ENCODE peak calls at places on chromosomes 13 and 19, in ten cellular contexts. K is body of pancreas; D is SK-N-SH; M is pancreas; P is H9; U is tibial nerve; I is CD8-positive, alpha-beta T cell; W is PC-9; J is lung; G is left ventricle myocardium inferior. V is an unnamed sample.

GRCh38 chr13:30147380-30147779 is 160.0 kb downstream of the KATNAL1 start:
- DNase-seq in K (no peak), U (no peak), D (no peak), G (no peak), P (no peak), M (no peak), J (no peak), I (no peak), W (no peak), V (no peak)

GRCh38 chr13:104737713-104738112 is 1671.5 kb upstream of the SLC10A2 start:
- DNase-seq in W (no peak), D (no peak), U (no peak), G (no peak), I (no peak), M (no peak), K (no peak), P (no peak), J (no peak), V (no peak)

GRCh38 chr19:4830768-4831265 is 695 bp downstream of the TICAM1 start:
- DNase-seq in W (no peak), I (no peak), U (no peak), K (no peak), J (no peak), G (no peak), D (no peak), P (no peak), M (peak; percentile 56), V (no peak)

GRCh38 chr13:89796196-89796595 is 1551.3 kb upstream of the MIR17HG start:
- DNase-seq in K (no peak), D (no peak), W (no peak), P (no peak), J (no peak), I (no peak), G (no peak), M (no peak), U (no peak), V (no peak)

GRCh38 chr13:95787356-95788099 is 110.6 kb downstream of the DNAJC3 start:
- DNase-seq in G (no peak), J (no peak), U (no peak), I (no peak), W (no peak), K (no peak), P (no peak), D (no peak), M (no peak), V (no peak)

GRCh38 chr19:55206664-55207500 is 2.4 kb downstream of the PTPRH start:
- DNase-seq in K (peak; percentile 87), J (peak; percentile 72), D (peak; percentile 96), M (peak; percentile 91), I (peak; percentile 15), U (peak; percentile 30), G (peak; percentile 75), P (peak; percentile 87), W (peak; percentile 95), V (no peak)

GRCh38 chr13:102721800-102722231 is 27.0 kb upstream of the METTL21C start:
- DNase-seq in P (no peak), K (no peak), G (no peak), W (no peak), U (no peak), J (no peak), I (no peak), M (no peak), D (no peak), V (no peak)

GRCh38 chr19:48513289-48514122 is 1.9 kb upstream of the LMTK3 start:
- DNase-seq in P (peak; percentile 94), M (peak; percentile 71), G (no peak), W (peak; percentile 62), K (peak; percentile 73), D (peak; percentile 86), J (peak; percentile 69), U (no peak), I (peak; percentile 72), V (peak; percentile 58)

GRCh38 chr19:30373593-30373992 is 1.4 kb downstream of the ZNF536 start:
- DNase-seq in I (no peak), M (no peak), U (no peak), W (no peak), G (no peak), K (no peak), J (no peak), P (peak; percentile 81), D (no peak), V (no peak)

GRCh38 chr13:99085139-99085845 is 107.4 kb upstream of the DOCK9 start:
- DNase-seq in I (peak; percentile 38), D (no peak), J (no peak), K (no peak), P (peak; percentile 41), G (no peak), W (no peak), U (no peak), M (no peak), V (no peak)

GRCh38 chr13:21673592-21674270 is 2.9 kb downstream of the FGF9 start:
- DNase-seq in M (peak; percentile 84), J (no peak), K (peak; percentile 57), U (no peak), I (peak; percentile 44), D (peak; percentile 83), G (peak; percentile 46), P (peak; percentile 71), W (no peak), V (no peak)

GRCh38 chr13:51768976-51769375 is 35.0 kb downstream of the DHRS12 start:
- DNase-seq in U (no peak), I (no peak), W (no peak), P (no peak), J (no peak), M (no peak), D (no peak), K (no peak), G (no peak), V (no peak)

GRCh38 chr13:39783051-39783450 is 127.6 kb downstream of the COG6 start:
- DNase-seq in I (no peak), W (no peak), D (no peak), U (no peak), G (no peak), K (no peak), M (no peak), J (no peak), P (no peak), V (no peak)
- TF ChIP-seq CTCF in I (no peak), W (peak; percentile 62), D (peak; percentile 55), U (no peak), G (peak; percentile 21), K (no peak), M (no peak), J (no peak), P (no peak), V (no peak)

GRCh38 chr19:709196-709964 is 645 bp downstream of the PALM start:
- DNase-seq in P (no peak), M (no peak), I (no peak), U (no peak), W (no peak), D (peak; percentile 71), J (no peak), K (no peak), G (no peak), V (no peak)

GRCh38 chr19:708154-709141 is at the start of gene PALM:
- DNase-seq in U (no peak), D (peak; percentile 90), J (no peak), K (no peak), P (peak; percentile 66), M (no peak), I (no peak), W (no peak), G (peak; percentile 48), V (no peak)

GRCh38 chr19:710767-711166 is 2.0 kb downstream of the PALM start:
- DNase-seq in G (peak; percentile 41), J (no peak), D (no peak), M (no peak), P (no peak), W (no peak), K (no peak), I (no peak), U (no peak), V (no peak)

GRCh38 chr19:711224-711623 is 2.5 kb downstream of the PALM start:
- DNase-seq in P (no peak), J (no peak), M (no peak), W (no peak), U (no peak), K (no peak), D (no peak), G (no peak), I (no peak), V (no peak)

DNA sequence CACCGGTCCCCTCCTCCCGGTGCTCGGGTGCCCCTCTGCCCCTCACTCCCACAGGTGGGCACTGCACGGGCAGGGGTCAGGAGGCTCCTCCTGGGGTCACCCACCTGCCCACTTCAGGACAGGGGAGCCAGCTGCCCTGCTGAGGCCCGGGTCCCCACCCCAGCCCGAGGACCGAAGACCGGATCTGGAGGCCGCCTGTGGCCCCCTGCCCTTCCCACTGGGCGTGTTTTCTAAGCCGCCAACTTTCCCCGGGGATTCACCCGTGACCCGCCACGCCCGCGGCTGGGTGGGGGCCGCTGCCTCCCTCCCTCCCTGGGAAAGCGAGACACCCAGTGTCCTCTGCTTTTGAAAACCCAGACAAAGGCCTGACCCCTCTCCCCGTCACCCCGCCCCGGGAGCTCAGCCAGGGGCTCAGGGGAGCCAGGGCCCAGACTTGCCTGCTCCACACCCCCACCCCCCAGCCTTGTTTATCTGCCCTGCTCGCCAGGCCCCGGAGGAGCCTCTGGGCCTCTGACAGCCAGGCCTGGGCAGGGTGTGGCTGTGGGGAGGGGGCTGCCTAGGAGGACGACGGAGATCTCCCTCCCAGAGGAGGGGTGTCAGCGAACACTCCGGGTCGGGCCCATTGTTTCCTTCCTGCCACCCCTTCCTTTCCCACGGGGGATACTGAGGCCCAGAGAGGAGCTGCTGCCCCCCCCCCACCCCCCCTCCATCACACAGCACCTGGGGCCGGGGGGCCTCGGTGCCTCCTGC is 1.4 kb downstream of the PALM start:
- DNase-seq in W (no peak), J (no peak), M (no peak), D (peak; percentile 55), K (no peak), I (no peak), U (peak; percentile 27), G (peak; percentile 78), P (no peak), V (no peak)
- H3K27ac ChIP-seq in W (no peak overlapping the region), J (peak overlapping the region; percentile 79), M (no peak overlapping the region), D (no peak overlapping the region), K (no peak overlapping the region), I (no peak overlapping the region), U (peak overlapping the region; percentile 95), G (peak overlapping the region; percentile 94), P (no peak overlapping the region), V (no peak overlapping the region)

GRCh38 chr19:11798391-11799296 is at the start of gene ZNF491:
- DNase-seq in U (peak; percentile 75), M (peak; percentile 92), J (peak; percentile 95), D (peak; percentile 98), G (peak; percentile 93), P (peak; percentile 95), K (peak; percentile 93), W (peak; percentile 69), I (peak; percentile 82), V (peak; percentile 64)
- TF ChIP-seq CTCF in U (peak; percentile 18), M (no peak), J (no peak), D (peak; percentile 41), G (peak; percentile 51), P (peak; percentile 61), K (no peak), W (no peak), I (peak; percentile 23), V (no peak)

DNA sequence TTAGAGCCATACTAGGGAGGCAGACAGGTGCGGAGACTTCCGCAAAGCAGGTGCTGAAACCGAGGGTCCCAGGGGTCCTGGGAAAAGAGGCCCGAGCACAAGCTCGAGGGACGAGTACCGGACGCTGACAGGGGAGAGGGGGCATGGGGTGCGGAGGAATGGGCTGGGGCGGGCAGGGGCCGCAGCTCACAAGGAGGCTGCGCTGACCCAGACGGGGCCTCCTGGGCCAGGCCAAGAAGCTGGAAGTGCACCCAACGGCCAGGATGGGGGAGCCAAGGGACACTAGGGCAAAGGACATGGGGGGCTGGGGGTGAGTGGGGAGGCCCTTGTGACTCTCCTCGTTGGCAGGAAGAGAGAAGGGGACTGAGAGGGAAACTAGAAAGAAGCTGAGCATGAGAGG is 1.8 kb downstream of the POLR2E start:
- DNase-seq in G (no peak), M (no peak), U (no peak), J (no peak), I (no peak), P (no peak), K (no peak), W (no peak), D (no peak), V (no peak)
- H3K27ac ChIP-seq in G (no peak overlapping the region), M (no peak overlapping the region), U (no peak overlapping the region), J (no peak overlapping the region), I (no peak overlapping the region), P (no peak overlapping the region), K (no peak overlapping the region), W (no peak overlapping the region), D (no peak overlapping the region), V (no peak overlapping the region)

V was measured in CD4-positive, alpha-beta T cell.